ENCODE peak calls at places on chromosomes 13 and 19, in seven cellular contexts. P is activated CD4-positive, alpha-beta T cell treated with anti-CD3 and anti-CD28 coated beads, Interleukin-2, amount 50 U/mL, for 24 hours; L is GM04504; G is NCI-H2081; C is activated naive CD8-positive, alpha-beta T cell treated with anti-CD3 and anti-CD28 coated beads, Interleukin-2, amount 50 U/mL, for 24 hours; Y is NCI-H187 treated with DMSO at 0.1 percent for 48 hours; B is CD8-positive, alpha-beta T cell. E is an unnamed sample.

GRCh38 chr13:105346141-105346766 is 1189.2 kb downstream of the EFNB2 start:
- DNase-seq in P (no peak), L (no peak), B (no peak), G (no peak), Y (no peak), C (no peak), E (peak)

GRCh38 chr13:113545455-113545930 is 39.1 kb upstream of the TFDP1 start:
- DNase-seq in L (peak), G (no peak), P (no peak), C (no peak), Y (no peak), B (no peak), E (no peak)

GRCh38 chr13:30898721-30899188 is 7.3 kb upstream of the MEDAG start:
- DNase-seq in Y (no peak), C (peak), L (peak), P (no peak), G (no peak), B (no peak), E (no peak)

GRCh38 chr13:65829241-65830008 is 1400.7 kb downstream of the PCDH9 start:
- DNase-seq in G (no peak), Y (no peak), L (no peak), P (no peak), B (no peak), C (no peak), E (no peak)

GRCh38 chr19:41223431-41224234 is 4.6 kb downstream of the AXL start:
- DNase-seq in G (no peak), B (no peak), P (no peak), C (no peak), Y (no peak), L (peak), E (peak)

GRCh38 chr19:33437351-33438015 is 64.0 kb downstream of the CEBPG start:
- DNase-seq in G (peak), P (no peak), Y (no peak), B (no peak), C (no peak), L (no peak), E (no peak)

GRCh38 chr19:13906525-13906904 is 514 bp downstream of the CC2D1A start:
- DNase-seq in B (peak), L (no peak), C (peak), Y (no peak), P (no peak), G (no peak), E (no peak)

GRCh38 chr19:16026756-16027155 is 49.5 kb upstream of the TPM4 start:
- DNase-seq in B (no peak), L (no peak), P (no peak), Y (no peak), C (no peak), G (no peak), E (no peak)

GRCh38 chr19:17006579-17006978 is 20.0 kb downstream of the CPAMD8 start:
- DNase-seq in G (no peak), C (no peak), P (no peak), Y (no peak), L (no peak), B (no peak), E (no peak)

GRCh38 chr19:8617984-8618383 is 7.5 kb upstream of the ADAMTS10 start:
- DNase-seq in P (no peak), C (no peak), L (no peak), Y (no peak), G (no peak), B (no peak), E (no peak)

GRCh38 chr19:3844596-3844995 is 24.2 kb downstream of the ZFR2 start:
- DNase-seq in P (no peak), Y (no peak), B (no peak), C (no peak), L (no peak), G (no peak), E (no peak)